ENCODE peak calls at places on chromosomes 16 and 17, in six cellular contexts. H is Calu3; Y is fibroblast of gingiva; A is stimulated activated CD8-positive, alpha-beta memory T cell treated with anti-CD3 and anti-CD28 coated beads, Interleukin-4, amount 100 ng/mL, for 24 hours; M is substantia nigra; P is iris pigment epithelial cell. C is an unnamed sample.

GRCh38 chr17:8057691-8058114 is 18.8 kb downstream of the ALOX15B start:
- DNase-seq in P (peak), A (no peak), H (peak), M (no peak), Y (peak), C (peak)

GRCh38 chr16:57316390-57317017 is 32.0 kb upstream of the PLLP start:
- DNase-seq in P (peak), M (no peak), A (no peak), H (no peak), Y (peak), C (no peak)

GRCh38 chr17:4230142-4230541 is 33.6 kb downstream of the ANKFY1 start:
- DNase-seq in M (no peak), H (no peak), A (no peak), P (peak), Y (peak), C (no peak)

GRCh38 chr17:40516581-40517285 is 15.3 kb upstream of the TNS4 start:
- DNase-seq in M (no peak), H (peak), Y (no peak), P (peak), A (peak), C (no peak)

GRCh38 chr17:1931759-1932579 is 93.2 kb downstream of the RTN4RL1 start:
- DNase-seq in H (no peak), P (no peak), M (peak), Y (no peak), A (no peak), C (no peak)

GRCh38 chr17:7045492-7046126 is 1.7 kb upstream of the SLC16A11 start:
- DNase-seq in P (peak), M (no peak), Y (peak), A (no peak), H (peak), C (peak)

GRCh38 chr17:81705518-81706231 is 2.5 kb downstream of the MRPL12 start:
- DNase-seq in M (no peak), H (no peak), A (no peak), P (no peak), Y (no peak), C (no peak)

GRCh38 chr17:80768936-80769335 is 222.7 kb upstream of the CHMP6 start:
- DNase-seq in P (no peak), H (no peak), Y (no peak), M (no peak), A (no peak), C (no peak)

GRCh38 chr17:19659366-19660177 is 11.0 kb downstream of the ALDH3A2 start:
- DNase-seq in H (no peak), P (no peak), A (no peak), Y (no peak), M (no peak), C (no peak)

GRCh38 chr16:1335996-1336395 is 2.6 kb downstream of the BAIAP3 start:
- DNase-seq in H (no peak), A (no peak), M (no peak), P (no peak), Y (no peak), C (no peak)

GRCh38 chr16:30884760-30885159 is 9.1 kb downstream of the BCL7C start:
- DNase-seq in A (no peak), Y (no peak), H (no peak), P (no peak), M (no peak), C (no peak)

GRCh38 chr17:66542967-66543525 is 240.6 kb downstream of the PRKCA start:
- DNase-seq in P (peak), Y (peak), H (no peak), A (no peak), M (no peak), C (no peak)

GRCh38 chr17:14308965-14309879 is 8.3 kb downstream of the HS3ST3B1 start:
- DNase-seq in Y (peak), M (peak), P (peak), H (peak), A (peak), C (no peak)

GRCh38 chr17:77721823-77722160 is 236.7 kb upstream of the TNRC6C start:
- DNase-seq in H (no peak), Y (no peak), A (no peak), M (no peak), P (no peak), C (no peak)

GRCh38 chr16:2845116-2845515 is 12.9 kb downstream of the PRSS22 start:
- DNase-seq in M (no peak), A (no peak), H (no peak), P (no peak), Y (no peak), C (no peak)

GRCh38 chr17:20999841-21000532 is 42.8 kb downstream of the USP22 start:
- DNase-seq in Y (no peak), M (no peak), P (no peak), H (no peak), A (no peak), C (no peak)

GRCh38 chr16:57304169-57305061 is 19.9 kb upstream of the PLLP start:
- DNase-seq in P (peak), A (no peak), M (no peak), H (peak), Y (peak), C (peak)

GRCh38 chr16:89031715-89032659 is 55.0 kb upstream of the CBFA2T3 start:
- DNase-seq in A (no peak), Y (no peak), P (no peak), M (peak), H (peak), C (no peak)

GRCh38 chr16:57801856-57802634 is at the start of gene KIFC3:
- DNase-seq in M (peak), H (peak), Y (peak), P (peak), A (peak), C (no peak)

GRCh38 chr16:5296163-5296562 is 198.6 kb upstream of the EEF2KMT start:
- DNase-seq in M (no peak), Y (no peak), H (no peak), P (no peak), A (no peak), C (no peak)

GRCh38 chr16:14628806-14629611 is 1.1 kb downstream of the PARN start:
- DNase-seq in A (no peak), M (no peak), P (no peak), Y (no peak), H (no peak), C (no peak)

GRCh38 chr17:83147285-83147684 is 67.9 kb downstream of the METRNL start:
- DNase-seq in P (no peak), Y (no peak), A (no peak), M (no peak), H (no peak), C (no peak)

GRCh38 chr17:4945176-4945943 is 3.0 kb downstream of the PFN1 start:
- DNase-seq in H (peak), M (peak), Y (peak), P (peak), A (peak), C (peak)

GRCh38 chr16:58002411-58002790 is 1.2 kb downstream of the USB1 start:
- DNase-seq in P (no peak), H (no peak), M (no peak), A (no peak), Y (no peak), C (no peak)

GRCh38 chr16:27335349-27336052 is 21.7 kb downstream of the IL4R start:
- DNase-seq in M (no peak), Y (peak), P (no peak), A (no peak), H (no peak), C (no peak)

C was measured in Panc1.